ENCODE peak calls at places on chromosome 3, in five cellular contexts. J is NT2/D1, X is H1, C is HepG2, I is GM12878. D is an unnamed sample.

GRCh38 chr3:129492691-129493090 is 35.7 kb upstream of the RHO start:
- DNase-seq in J (no peak), X (no peak), C (no peak), I (no peak), D (no peak)

GRCh38 chr3:50581459-50581842 is 12.1 kb downstream of the HEMK1 start:
- DNase-seq in J (no peak), X (no peak), C (no peak), I (no peak), D (no peak)

GRCh38 chr3:186411089-186411488 is 49.1 kb upstream of the DGKG start:
- DNase-seq in J (no peak), X (no peak), C (no peak), I (no peak), D (no peak)

GRCh38 chr3:67610458-67610857 is 44.0 kb downstream of the SUCLG2 start:
- DNase-seq in J (no peak), X (no peak), C (peak; percentile 35), I (no peak), D (no peak)

GRCh38 chr3:50627407-50628051 is 10.6 kb downstream of the MAPKAPK3 start:
- DNase-seq in J (no peak), X (no peak), C (no peak), I (no peak), D (peak; percentile 33)

GRCh38 chr3:67083277-67083676 is 85.2 kb downstream of the KBTBD8 start:
- DNase-seq in J (no peak), X (no peak), C (no peak), I (peak; percentile 7), D (no peak)

GRCh38 chr3:101994386-101994785 is 145.1 kb downstream of the NFKBIZ start:
- DNase-seq in J (no peak), X (no peak), C (no peak), I (no peak), D (no peak)

GRCh38 chr3:11370134-11370533 is 97.9 kb downstream of the ATG7 start:
- DNase-seq in J (no peak), X (no peak), C (no peak), I (no peak), D (no peak)

GRCh38 chr3:38374221-38374620 is 27.6 kb downstream of the XYLB start:
- DNase-seq in J (no peak), X (no peak), C (no peak), I (no peak), D (no peak)

GRCh38 chr3:74532446-74532845 is 82.0 kb downstream of the CNTN3 start:
- DNase-seq in J (no peak), X (no peak), C (no peak), I (no peak), D (no peak)

GRCh38 chr3:164832216-164832615 is 246.1 kb downstream of the SI start:
- DNase-seq in J (no peak), X (no peak), C (no peak), I (no peak), D (no peak)

GRCh38 chr3:4030567-4030966 is 231.3 kb downstream of the LRRN1 start:
- DNase-seq in J (no peak), X (no peak), C (no peak), I (no peak), D (no peak)

GRCh38 chr3:14285526-14285925 is 106.9 kb downstream of the LSM3 start:
- DNase-seq in J (peak; percentile 70), X (no peak), C (no peak), I (no peak), D (no peak)

GRCh38 chr3:178140491-178140890 is 395.7 kb upstream of the KCNMB2 start:
- DNase-seq in J (no peak), X (no peak), C (no peak), I (no peak), D (no peak)

GRCh38 chr3:73614385-73614784 is 10.4 kb downstream of the PDZRN3 start:
- DNase-seq in J (no peak), X (no peak), C (no peak), I (no peak), D (no peak)

GRCh38 chr3:14925729-14926591 is 21.4 kb upstream of the NR2C2 start:
- DNase-seq in J (peak; percentile 70), X (no peak), C (peak; percentile 62), I (no peak), D (peak; percentile 68)

GRCh38 chr3:43286886-43287301 is 554 bp downstream of the SNRK start:
- DNase-seq in J (no peak), X (no peak), C (no peak), I (no peak), D (peak; percentile 60)

GRCh38 chr3:189099505-189100290 is 72.1 kb upstream of the TPRG1 start:
- DNase-seq in J (no peak), X (no peak), C (no peak), I (no peak), D (no peak)

GRCh38 chr3:149581681-149582349 is 76.0 kb downstream of the WWTR1 start:
- DNase-seq in J (no peak), X (no peak), C (no peak), I (no peak), D (no peak)

GRCh38 chr3:182178488-182179200 is 466.9 kb downstream of the SOX2 start:
- DNase-seq in J (no peak), X (no peak), C (no peak), I (no peak), D (no peak)

GRCh38 chr3:61181874-61182273 is 69.4 kb downstream of the FHIT start:
- DNase-seq in J (no peak), X (no peak), C (peak; percentile 52), I (peak; percentile 64), D (peak; percentile 32)

GRCh38 chr3:71258116-71258515 is 325.4 kb downstream of the FOXP1 start:
- DNase-seq in J (no peak), X (no peak), C (peak; percentile 70), I (no peak), D (no peak)

GRCh38 chr3:105802073-105802706 is 66.6 kb downstream of the CBLB start:
- DNase-seq in J (no peak), X (no peak), C (no peak), I (peak; percentile 41), D (no peak)

GRCh38 chr3:194404365-194405140 is 5.5 kb upstream of the GP5 start:
- DNase-seq in J (peak; percentile 30), X (no peak), C (peak; percentile 52), I (no peak), D (no peak)
- TF ChIP-seq SUZ12 in J (no peak), X (no peak), C (no peak), I (no peak), D (no peak)

GRCh38 chr3:168939651-168940238 is 723.8 kb downstream of the MECOM start:
- DNase-seq in J (peak; percentile 33), X (no peak), C (no peak), I (no peak), D (no peak)
- TF ChIP-seq SUZ12 in J (no peak), X (no peak), C (no peak), I (no peak), D (no peak)

DNA sequence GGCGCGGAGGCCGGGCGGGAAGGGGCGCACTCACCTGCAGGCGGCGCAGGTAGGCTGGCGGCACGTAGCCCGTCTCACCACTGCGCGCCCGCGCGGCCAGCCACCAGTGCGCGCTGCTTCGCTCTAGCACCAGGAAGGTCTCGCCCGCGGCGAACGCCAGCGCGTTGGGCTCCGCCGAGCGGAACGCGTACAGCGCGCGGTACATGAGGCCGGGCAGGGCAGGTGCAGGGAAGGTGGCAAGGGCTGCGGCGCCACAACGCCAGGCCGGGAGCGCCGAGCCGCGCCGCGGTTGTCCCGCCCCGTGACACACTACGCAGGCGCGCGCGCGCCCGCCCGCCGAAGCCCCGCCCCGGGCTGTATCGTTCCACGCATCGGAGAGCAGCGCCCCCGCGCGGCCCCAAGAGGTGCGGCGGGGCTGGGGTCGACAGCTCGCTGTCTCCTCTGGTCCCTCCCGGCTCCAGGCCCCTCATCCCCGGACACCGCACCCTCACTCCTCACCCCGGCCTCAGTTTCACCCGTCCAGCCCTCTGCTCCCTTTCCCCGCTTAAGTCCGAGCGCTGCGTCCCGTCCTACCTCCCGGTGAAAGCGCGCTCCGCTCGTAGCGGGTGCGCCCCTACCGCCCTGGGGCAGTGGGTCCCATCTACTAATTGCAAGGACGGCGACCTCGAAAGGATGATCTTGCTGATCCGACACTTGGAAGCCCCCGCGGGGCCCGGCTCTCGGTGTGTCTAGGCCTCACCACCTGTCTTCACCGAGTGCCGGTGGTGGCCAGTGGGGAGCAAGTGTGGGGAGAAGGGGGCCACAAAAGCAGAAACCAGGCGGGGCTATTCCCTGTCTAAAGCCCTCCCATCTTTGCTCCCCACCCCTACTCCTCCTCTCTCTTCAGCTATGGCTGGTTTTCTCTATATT is at the start of gene NCKIPSD:
- DNase-seq in J (peak; percentile 77), X (no peak), C (peak; percentile 71), I (peak; percentile 30), D (peak; percentile 97)
- TF ChIP-seq SUZ12 in J (no peak), X (no peak), C (no peak), I (no peak), D (no peak)

GRCh38 chr3:193732827-193733226 is 139.8 kb downstream of the OPA1 start:
- DNase-seq in J (no peak), X (no peak), C (no peak), I (no peak), D (no peak)

GRCh38 chr3:193737191-193737751 is 144.3 kb downstream of the OPA1 start:
- DNase-seq in J (no peak), X (no peak), C (no peak), I (no peak), D (no peak)

GRCh38 chr3:193735850-193736249 is 142.8 kb downstream of the OPA1 start:
- DNase-seq in J (no peak), X (no peak), C (no peak), I (no peak), D (no peak)

GRCh38 chr3:193734737-193735366 is 141.8 kb downstream of the OPA1 start:
- DNase-seq in J (no peak), X (no peak), C (no peak), I (no peak), D (no peak)

GRCh38 chr3:193736616-193737015 is 143.6 kb downstream of the OPA1 start:
- DNase-seq in J (no peak), X (no peak), C (no peak), I (no peak), D (no peak)
- TF ChIP-seq SUZ12 in J (no peak), X (no peak), C (no peak), I (no peak), D (no peak)

DNA sequence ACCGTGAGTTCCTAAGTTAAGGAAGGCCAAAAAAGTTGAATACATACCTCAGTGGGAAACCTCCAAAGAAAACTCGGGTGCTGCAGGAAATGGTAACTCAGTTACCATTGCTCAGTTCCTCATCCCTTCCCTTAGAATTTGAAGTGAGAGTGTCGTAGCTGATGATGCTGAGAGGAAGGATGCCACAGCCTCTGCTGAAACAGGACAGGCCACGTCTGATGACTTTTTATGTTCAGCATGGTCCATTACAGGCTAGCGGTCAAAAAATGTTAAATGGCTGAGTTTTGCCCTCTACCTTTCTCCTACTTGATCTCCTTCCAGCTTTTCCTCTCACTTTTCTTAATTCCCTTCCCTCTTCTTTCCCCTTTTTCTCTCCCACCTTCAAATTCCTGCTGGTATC is 135.5 kb downstream of the GHSR start:
- DNase-seq in J (no peak), X (no peak), C (no peak), I (no peak), D (no peak)
- TF ChIP-seq SUZ12 in J (no peak), X (no peak), C (no peak), I (no peak), D (no peak)

GRCh38 chr3:158105710-158106438 is at the start of gene SHOX2:
- DNase-seq in J (no peak), X (no peak), C (no peak), I (no peak), D (peak; percentile 34)
- TF ChIP-seq SUZ12 in J (no peak), X (peak; percentile 47), C (no peak), I (peak; percentile 78), D (no peak)